ENCODE peak calls at places on chromosome 11, in nine cellular contexts. X is activated T-cell treated with anti-CD3 and anti-CD28 coated beads for 48 hours; Q is left ventricle myocardium inferior; H is Karpas-422; W is amniotic stem cell; K is GM23248; P is LoVo; F is activated naive CD4-positive, alpha-beta T cell; T is Caco-2. I is an unnamed sample.

GRCh38 chr11:76214968-76215548 is 8.8 kb upstream of the WNT11 start:
- DNase-seq in Q (peak), H (no peak), X (no peak), W (no peak), K (no peak), P (no peak), F (no peak), T (no peak), I (no peak)

GRCh38 chr11:120682866-120683265 is 171.3 kb downstream of the GRIK4 start:
- DNase-seq in K (peak), F (no peak), Q (no peak), X (no peak), T (peak), H (no peak), W (no peak), P (no peak), I (no peak)

GRCh38 chr11:112219476-112220232 is 6.6 kb upstream of the PTS start:
- DNase-seq in K (peak), F (no peak), Q (no peak), X (no peak), T (peak), H (peak), W (peak), P (peak), I (peak)

GRCh38 chr11:103529217-103529684 is 420.0 kb downstream of the DYNC2H1 start:
- DNase-seq in T (no peak), W (peak), H (no peak), Q (no peak), K (peak), P (peak), F (no peak), X (no peak), I (peak)

GRCh38 chr11:46308632-46309419 is 31.4 kb downstream of the CREB3L1 start:
- DNase-seq in H (peak), Q (peak), X (peak), T (peak), K (peak), F (peak), W (peak), P (peak), I (no peak)

GRCh38 chr11:75275581-75275980 is 35.0 kb downstream of the TPBGL start:
- DNase-seq in H (no peak), K (no peak), X (peak), F (peak), P (no peak), T (peak), Q (peak), W (no peak), I (peak)

GRCh38 chr11:16153951-16154350 is 202.4 kb downstream of the SOX6 start:
- DNase-seq in K (no peak), T (no peak), W (no peak), P (no peak), X (no peak), F (no peak), Q (no peak), H (no peak), I (no peak)

GRCh38 chr11:35420371-35420770 is 1.0 kb upstream of the SLC1A2 start:
- DNase-seq in H (no peak), P (no peak), F (no peak), Q (no peak), X (no peak), K (no peak), T (no peak), W (no peak), I (no peak)

GRCh38 chr11:898540-899190 is 11.9 kb downstream of the CHID1 start:
- DNase-seq in P (no peak), X (no peak), T (no peak), K (peak), F (no peak), H (no peak), Q (no peak), W (no peak), I (no peak)

GRCh38 chr11:118705796-118706545 is 26.5 kb upstream of the TREH start:
- DNase-seq in P (no peak), W (no peak), T (no peak), K (peak), Q (no peak), H (no peak), F (no peak), X (no peak), I (no peak)

GRCh38 chr11:101516546-101516945 is 67.3 kb downstream of the TRPC6 start:
- DNase-seq in X (no peak), T (no peak), W (no peak), F (no peak), Q (no peak), P (no peak), H (no peak), K (no peak), I (no peak)

GRCh38 chr11:119303227-119303718 is 13.7 kb downstream of the MCAM start:
- DNase-seq in H (no peak), K (no peak), T (no peak), Q (no peak), F (no peak), W (no peak), P (no peak), X (no peak), I (no peak)

GRCh38 chr11:45142241-45142885 is 4.1 kb upstream of the PRDM11 start:
- DNase-seq in T (no peak), F (no peak), P (no peak), K (peak), X (no peak), H (no peak), W (no peak), Q (no peak), I (no peak)

GRCh38 chr11:119062779-119063178 is 4.8 kb upstream of the VPS11 start:
- DNase-seq in P (peak), H (no peak), Q (no peak), T (no peak), K (peak), F (no peak), X (no peak), W (no peak), I (no peak)

GRCh38 chr11:66334605-66335442 is 1.4 kb downstream of the RIN1 start:
- DNase-seq in Q (no peak), H (no peak), P (no peak), F (no peak), T (no peak), W (no peak), X (no peak), K (no peak), I (no peak)

GRCh38 chr11:43833657-43834073 is 47.0 kb upstream of the ALKBH3 start:
- DNase-seq in P (no peak), X (no peak), Q (no peak), F (no peak), W (no peak), H (no peak), K (peak), T (no peak), I (peak)

GRCh38 chr11:85595285-85595884 is 31.8 kb downstream of the DLG2 start:
- DNase-seq in Q (no peak), W (peak), F (no peak), T (no peak), X (no peak), K (peak), P (peak), H (peak), I (peak)

GRCh38 chr11:67255353-67255752 is 10.9 kb upstream of the GRK2 start:
- DNase-seq in W (no peak), K (no peak), F (no peak), T (peak), X (no peak), P (no peak), Q (no peak), H (no peak), I (no peak)

GRCh38 chr11:60334005-60334620 is 7.1 kb downstream of the MS4A6E start:
- DNase-seq in F (peak), Q (no peak), T (peak), P (peak), W (no peak), X (peak), K (peak), H (peak), I (peak)

GRCh38 chr11:46513934-46514342 is 79.9 kb downstream of the AMBRA1 start:
- DNase-seq in T (no peak), H (no peak), X (no peak), K (no peak), Q (peak), W (no peak), P (no peak), F (no peak), I (peak)

GRCh38 chr11:126502982-126503381 is 147.5 kb downstream of the ST3GAL4 start:
- DNase-seq in Q (no peak), F (no peak), H (no peak), W (no peak), T (no peak), P (no peak), X (no peak), K (no peak), I (no peak)

GRCh38 chr11:12266943-12267342 is 110.4 kb upstream of the PARVA start:
- DNase-seq in T (no peak), W (no peak), P (no peak), F (no peak), H (no peak), Q (no peak), X (no peak), K (no peak), I (no peak)